ENCODE peak calls at places on chromosome 11, in ten cellular contexts. K, N, C, P, Q, Y, X, T, M and I are unnamed samples.
A peak's percentile ranks its signal among the peaks of the same experiment; 100 is the strongest.

GRCh38 chr11:8356731-8357504 is 93.2 kb upstream of the LMO1 start:
- DNase-seq in K (no peak), N (no peak), C (no peak), P (no peak), Q (no peak), Y (no peak), X (no peak), T (no peak), M (no peak), I (no peak)

GRCh38 chr11:127804775-127805446 is 782.4 kb downstream of the ETS1 start:
- DNase-seq in K (no peak), N (no peak), C (no peak), P (no peak), Q (no peak), Y (no peak), X (no peak), T (no peak), M (no peak), I (no peak)

GRCh38 chr11:120526241-120526640 is 14.7 kb downstream of the GRIK4 start:
- DNase-seq in K (no peak), N (no peak), C (no peak), P (no peak), Q (no peak), Y (no peak), X (no peak), T (no peak), M (no peak), I (no peak)

GRCh38 chr11:101091781-101092180 is 37.8 kb downstream of the PGR start:
- DNase-seq in K (no peak), N (no peak), C (no peak), P (no peak), Q (no peak), Y (no peak), X (no peak), T (peak; percentile 50), M (no peak), I (no peak)

GRCh38 chr11:96293583-96293982 is 49.4 kb downstream of the MAML2 start:
- DNase-seq in K (no peak), N (peak; percentile 52), C (no peak), P (no peak), Q (no peak), Y (peak; percentile 38), X (no peak), T (no peak), M (no peak), I (no peak)

GRCh38 chr11:107265591-107265990 is 192.0 kb downstream of the CWF19L2 start:
- DNase-seq in K (no peak), N (no peak), C (no peak), P (no peak), Q (no peak), Y (no peak), X (no peak), T (no peak), M (no peak), I (no peak)

GRCh38 chr11:87743002-87743401 is 432.2 kb downstream of the RAB38 start:
- DNase-seq in K (no peak), N (no peak), C (no peak), P (no peak), Q (no peak), Y (no peak), X (no peak), T (no peak), M (no peak), I (no peak)

GRCh38 chr11:74673956-74674355 is 57.3 kb downstream of the CHRDL2 start:
- DNase-seq in K (no peak), N (no peak), C (no peak), P (no peak), Q (no peak), Y (no peak), X (no peak), T (no peak), M (no peak), I (no peak)

GRCh38 chr11:100972046-100972445 is 157.6 kb downstream of the PGR start:
- DNase-seq in K (no peak), N (peak; percentile 4), C (no peak), P (no peak), Q (no peak), Y (no peak), X (no peak), T (no peak), M (no peak), I (no peak)

GRCh38 chr11:28961726-28962125 is 853.5 kb downstream of the METTL15 start:
- DNase-seq in K (no peak), N (peak; percentile 40), C (no peak), P (no peak), Q (no peak), Y (no peak), X (no peak), T (no peak), M (no peak), I (no peak)

GRCh38 chr11:68684385-68685356 is at the start of gene GAL:
- DNase-seq in K (no peak), N (no peak), C (no peak), P (no peak), Q (no peak), Y (no peak), X (peak; percentile 29), T (no peak), M (no peak), I (peak; percentile 56)

GRCh38 chr11:125075900-125076317 is 12.8 kb downstream of the SLC37A2 start:
- DNase-seq in K (no peak), N (peak; percentile 26), C (no peak), P (no peak), Q (no peak), Y (no peak), X (no peak), T (no peak), M (no peak), I (peak; percentile 61)

GRCh38 chr11:65417221-65417701 is 5.3 kb upstream of the NEAT1 start:
- DNase-seq in K (no peak), N (peak; percentile 20), C (no peak), P (no peak), Q (peak; percentile 31), Y (peak; percentile 8), X (no peak), T (no peak), M (no peak), I (peak; percentile 81)

GRCh38 chr11:47616726-47617416 is 22.7 kb upstream of the C1QTNF4 start:
- DNase-seq in K (peak; percentile 59), N (peak; percentile 84), C (peak; percentile 63), P (no peak), Q (no peak), Y (peak; percentile 88), X (peak; percentile 67), T (peak; percentile 4), M (no peak), I (peak; percentile 71)

GRCh38 chr11:126484266-126484665 is 128.8 kb downstream of the ST3GAL4 start:
- DNase-seq in K (no peak), N (peak; percentile 98), C (no peak), P (no peak), Q (no peak), Y (peak; percentile 54), X (no peak), T (no peak), M (peak; percentile 9), I (no peak)

GRCh38 chr11:125173556-125173955 is 9.0 kb downstream of the PKNOX2 start:
- DNase-seq in K (no peak), N (no peak), C (no peak), P (no peak), Q (no peak), Y (no peak), X (no peak), T (no peak), M (no peak), I (peak; percentile 57)

GRCh38 chr11:130886704-130887103 is 29.6 kb downstream of the SNX19 start:
- DNase-seq in K (no peak), N (no peak), C (no peak), P (no peak), Q (no peak), Y (no peak), X (no peak), T (no peak), M (no peak), I (no peak)

GRCh38 chr11:65468874-65469333 is 29.9 kb upstream of the MALAT1 start:
- DNase-seq in K (no peak), N (no peak), C (no peak), P (peak; percentile 95), Q (peak; percentile 40), Y (peak; percentile 54), X (peak; percentile 67), T (peak; percentile 79), M (no peak), I (peak; percentile 78)

GRCh38 chr11:131683666-131684065 is 313.3 kb downstream of the NTM start:
- DNase-seq in K (no peak), N (no peak), C (no peak), P (no peak), Q (no peak), Y (no peak), X (no peak), T (no peak), M (no peak), I (no peak)

GRCh38 chr11:123033895-123034294 is 28.0 kb downstream of the HSPA8 start:
- DNase-seq in K (no peak), N (no peak), C (no peak), P (no peak), Q (no peak), Y (peak; percentile 57), X (no peak), T (no peak), M (no peak), I (no peak)

GRCh38 chr11:27934830-27935145 is 173.2 kb downstream of the KIF18A start:
- DNase-seq in K (peak; percentile 94), N (peak; percentile 98), C (peak; percentile 67), P (no peak), Q (no peak), Y (peak; percentile 97), X (no peak), T (no peak), M (peak; percentile 93), I (no peak)

GRCh38 chr11:44162662-44163061 is 67.2 kb downstream of the EXT2 start:
- DNase-seq in K (no peak), N (no peak), C (no peak), P (no peak), Q (no peak), Y (no peak), X (no peak), T (no peak), M (no peak), I (no peak)

GRCh38 chr11:86249307-86250098 is 5.0 kb downstream of the EED start:
- DNase-seq in K (no peak), N (no peak), C (no peak), P (no peak), Q (no peak), Y (peak; percentile 10), X (no peak), T (no peak), M (no peak), I (no peak)

GRCh38 chr11:47932544-47932943 is 47.8 kb upstream of the PTPRJ start:
- DNase-seq in K (no peak), N (no peak), C (no peak), P (no peak), Q (no peak), Y (no peak), X (no peak), T (no peak), M (no peak), I (no peak)